ENCODE peak calls at places on chromosomes 12 and 14, in five cellular contexts. R, D, V, A and Q are unnamed samples.

GRCh38 chr12:20463920-20464524 is 95.7 kb downstream of the PDE3A start:
- DNase-seq in R (no peak), D (no peak), V (peak), A (peak), Q (no peak)

GRCh38 chr12:6818246-6819006 is 3.2 kb upstream of the GPR162 start:
- DNase-seq in R (no peak), D (no peak), V (no peak), A (peak), Q (no peak)

GRCh38 chr14:72565200-72565599 is 328.7 kb downstream of the DPF3 start:
- DNase-seq in R (no peak), D (no peak), V (no peak), A (no peak), Q (no peak)

GRCh38 chr12:91224411-91224810 is 41.8 kb upstream of the DCN start:
- DNase-seq in R (no peak), D (no peak), V (no peak), A (no peak), Q (no peak)

GRCh38 chr12:74476234-74476633 is 61.4 kb upstream of the ATXN7L3B start:
- DNase-seq in R (no peak), D (no peak), V (no peak), A (no peak), Q (no peak)

GRCh38 chr12:105985383-105985782 is 153.4 kb downstream of the NUAK1 start:
- DNase-seq in R (no peak), D (no peak), V (no peak), A (no peak), Q (no peak)

GRCh38 chr14:103144085-103144484 is 20.8 kb downstream of the TNFAIP2 start:
- DNase-seq in R (no peak), D (no peak), V (no peak), A (no peak), Q (no peak)

GRCh38 chr14:68444449-68445168 is 348.3 kb downstream of the ZFP36L1 start:
- DNase-seq in R (no peak), D (no peak), V (peak), A (no peak), Q (no peak)

GRCh38 chr12:21774358-21775129 is at the start of gene KCNJ8:
- DNase-seq in R (no peak), D (no peak), V (no peak), A (peak), Q (peak)

GRCh38 chr12:50419112-50419909 is 18.6 kb downstream of the LARP4 start:
- DNase-seq in R (no peak), D (no peak), V (no peak), A (no peak), Q (no peak)

GRCh38 chr14:23373041-23373440 is 432 bp downstream of the IL25 start:
- DNase-seq in R (no peak), D (no peak), V (no peak), A (no peak), Q (no peak)

GRCh38 chr12:41205070-41205715 is 17.1 kb downstream of the PDZRN4 start:
- DNase-seq in R (no peak), D (no peak), V (peak), A (peak), Q (no peak)

GRCh38 chr12:40618621-40619020 is 73.6 kb upstream of the CNTN1 start:
- DNase-seq in R (no peak), D (no peak), V (no peak), A (no peak), Q (no peak)

GRCh38 chr14:85214471-85214870 is 315.5 kb upstream of the FLRT2 start:
- DNase-seq in R (no peak), D (no peak), V (no peak), A (no peak), Q (no peak)

GRCh38 chr12:95073698-95074520 is 491 bp upstream of the NR2C1 start:
- DNase-seq in R (no peak), D (no peak), V (no peak), A (no peak), Q (no peak)

GRCh38 chr12:10067259-10067658 is 31.5 kb downstream of the CLEC1A start:
- DNase-seq in R (no peak), D (no peak), V (peak), A (no peak), Q (no peak)

GRCh38 chr12:1356285-1356684 is 238.1 kb downstream of the FBXL14 start:
- DNase-seq in R (no peak), D (no peak), V (peak), A (no peak), Q (no peak)

GRCh38 chr14:23113346-23114119 is 5.5 kb downstream of the CEBPE start:
- DNase-seq in R (no peak), D (no peak), V (no peak), A (peak), Q (no peak)

GRCh38 chr12:9866786-9867379 is 2.3 kb downstream of the CLEC2B start:
- DNase-seq in R (no peak), D (no peak), V (no peak), A (no peak), Q (peak)

GRCh38 chr14:101824339-101824727 is 62.8 kb downstream of the PPP2R5C start:
- DNase-seq in R (no peak), D (no peak), V (peak), A (no peak), Q (no peak)

GRCh38 chr14:101821528-101821927 is 60.0 kb downstream of the PPP2R5C start:
- DNase-seq in R (peak), D (no peak), V (no peak), A (no peak), Q (peak)

GRCh38 chr14:101823081-101823480 is 61.6 kb downstream of the PPP2R5C start:
- DNase-seq in R (peak), D (no peak), V (no peak), A (no peak), Q (peak)

GRCh38 chr14:101825797-101826196 is 64.3 kb downstream of the PPP2R5C start:
- DNase-seq in R (no peak), D (no peak), V (no peak), A (no peak), Q (no peak)

GRCh38 chr14:101823511-101824120 is 62.1 kb downstream of the PPP2R5C start:
- DNase-seq in R (peak), D (no peak), V (peak), A (no peak), Q (peak)
- H3K27ac ChIP-seq in R (peak), D (peak), V (no peak), A (no peak), Q (peak)

DNA sequence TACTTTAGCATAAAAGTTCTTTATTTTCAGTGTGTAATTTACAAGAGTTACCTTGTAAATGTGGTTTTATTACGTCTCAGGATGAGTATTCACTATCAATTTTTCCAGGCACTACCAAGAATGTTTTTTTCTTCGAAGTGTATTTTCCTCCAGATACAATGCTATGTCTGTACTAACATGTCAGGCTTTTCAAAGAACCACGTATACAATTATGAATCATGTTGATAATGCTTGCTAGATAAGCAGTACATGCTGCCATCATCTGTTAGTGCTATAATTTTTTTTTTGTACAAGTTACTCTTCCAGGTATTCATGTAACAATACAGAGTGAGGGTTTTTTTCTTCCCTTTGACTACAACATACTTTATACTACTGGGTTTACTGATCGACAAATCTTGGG is 5.6 kb upstream of the KANSL2 start:
- DNase-seq in R (no peak), D (no peak), V (no peak), A (no peak), Q (no peak)
- H3K4me3 ChIP-seq in R (no peak), D (no peak), V (no peak), A (no peak), Q (no peak)

GRCh38 chr12:32499048-32499447 is 99.7 kb downstream of the FGD4 start:
- DNase-seq in R (no peak), D (no peak), V (no peak), A (no peak), Q (no peak)
- H3K27ac ChIP-seq in R (no peak), D (no peak), V (no peak), A (no peak), Q (no peak)

GRCh38 chr12:132617822-132618682 is 524 bp upstream of the P2RX2 start:
- DNase-seq in R (no peak), D (no peak), V (no peak), A (peak), Q (no peak)
- H3K4me3 ChIP-seq in R (no peak), D (peak), V (no peak), A (peak), Q (no peak)

GRCh38 chr12:54262403-54262925 is 17.5 kb downstream of the CBX5 start:
- DNase-seq in R (no peak), D (no peak), V (peak), A (no peak), Q (no peak)

GRCh38 chr12:54261817-54262402 is 18.0 kb downstream of the CBX5 start:
- DNase-seq in R (no peak), D (no peak), V (no peak), A (no peak), Q (no peak)

GRCh38 chr12:54259194-54260011 is 20.5 kb downstream of the CBX5 start:
- DNase-seq in R (peak), D (no peak), V (peak), A (peak), Q (peak)

GRCh38 chr12:54257332-54257731 is 22.6 kb downstream of the CBX5 start:
- DNase-seq in R (no peak), D (no peak), V (no peak), A (no peak), Q (no peak)

DNA sequence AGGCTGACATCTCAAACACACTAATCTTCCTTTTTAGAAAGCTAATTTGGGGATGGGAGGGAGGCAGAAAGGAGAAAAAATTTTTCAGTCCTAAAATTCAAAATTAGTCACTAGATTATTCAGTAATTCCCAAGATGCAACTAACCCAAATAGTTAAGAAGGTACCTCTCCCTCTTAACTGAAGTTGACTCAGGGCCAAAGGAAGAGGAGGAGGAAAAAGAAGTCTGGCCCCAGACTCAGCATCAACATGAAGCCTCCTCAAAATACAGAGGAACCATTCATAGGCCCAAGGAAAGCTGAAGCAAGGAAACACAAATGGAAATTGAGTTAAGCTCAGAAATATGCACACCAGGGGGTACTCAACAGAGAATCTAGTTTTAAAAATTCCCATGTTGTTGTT is 21.6 kb downstream of the CBX5 start:
- DNase-seq in R (no peak), D (no peak), V (no peak), A (peak), Q (no peak)
- H3K27ac ChIP-seq in R (no peak), D (peak), V (peak), A (peak), Q (no peak)

GRCh38 chr12:113912761-113913295 is 53.3 kb downstream of the RBM19 start:
- DNase-seq in R (no peak), D (no peak), V (peak), A (peak), Q (peak)

GRCh38 chr12:113909776-113910420 is 56.2 kb downstream of the RBM19 start:
- DNase-seq in R (no peak), D (no peak), V (no peak), A (no peak), Q (no peak)

GRCh38 chr12:113910751-113911272 is 55.3 kb downstream of the RBM19 start:
- DNase-seq in R (no peak), D (no peak), V (no peak), A (no peak), Q (no peak)

GRCh38 chr12:113914176-113914575 is 51.9 kb downstream of the RBM19 start:
- DNase-seq in R (no peak), D (no peak), V (no peak), A (no peak), Q (no peak)

DNA sequence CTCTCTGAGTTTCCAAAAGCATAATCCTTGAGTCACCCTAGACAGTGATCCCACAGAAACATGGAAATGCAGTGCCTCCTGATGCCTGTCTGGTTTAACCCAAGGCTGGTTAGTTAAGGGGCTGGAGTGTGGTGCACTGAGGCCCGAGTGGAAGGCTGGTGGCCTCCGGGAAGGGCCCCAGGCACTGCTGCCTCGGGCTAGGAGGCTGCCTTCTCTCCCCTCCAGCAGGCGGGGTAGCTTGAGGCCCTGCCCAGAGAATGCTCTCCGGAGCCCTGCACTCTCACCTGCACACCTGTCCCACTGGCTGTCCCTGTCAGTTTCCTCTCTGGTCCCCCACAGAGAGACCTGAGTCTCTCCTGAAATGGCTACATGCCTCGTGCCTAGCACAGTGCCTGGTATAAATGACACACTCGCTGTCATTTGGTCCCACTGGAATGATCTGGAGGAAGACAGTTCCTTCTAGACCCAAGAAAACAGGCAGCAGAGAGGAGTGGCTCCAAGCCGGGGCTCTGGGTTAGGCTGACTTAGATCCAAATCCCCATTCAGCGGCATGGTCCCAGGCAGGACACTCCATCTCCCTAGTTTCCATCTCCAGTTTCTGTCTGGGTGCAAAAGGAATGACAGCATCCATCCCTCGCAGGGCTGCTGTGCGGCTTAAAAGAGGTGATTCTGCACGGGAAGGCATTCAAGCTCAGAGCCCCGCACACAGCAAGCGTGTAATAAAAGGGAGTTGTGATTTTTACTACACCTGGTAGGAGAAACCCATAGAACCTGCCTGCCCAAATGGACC is 54.0 kb downstream of the RBM19 start:
- DNase-seq in R (no peak), D (no peak), V (no peak), A (no peak), Q (no peak)
- H3K4me3 ChIP-seq in R (no peak), D (no peak), V (no peak), A (no peak), Q (no peak)

GRCh38 chr12:121755591-121755990 is 37.9 kb downstream of the RHOF start:
- DNase-seq in R (no peak), D (no peak), V (no peak), A (no peak), Q (no peak)

GRCh38 chr12:121751034-121751433 is 38.5 kb downstream of the TMEM120B start:
- DNase-seq in R (no peak), D (no peak), V (no peak), A (no peak), Q (no peak)

GRCh38 chr12:121754836-121755235 is 38.7 kb downstream of the RHOF start:
- DNase-seq in R (no peak), D (no peak), V (no peak), A (no peak), Q (no peak)

GRCh38 chr12:121751716-121752351 is 39.3 kb downstream of the TMEM120B start:
- DNase-seq in R (no peak), D (no peak), V (no peak), A (no peak), Q (no peak)

DNA sequence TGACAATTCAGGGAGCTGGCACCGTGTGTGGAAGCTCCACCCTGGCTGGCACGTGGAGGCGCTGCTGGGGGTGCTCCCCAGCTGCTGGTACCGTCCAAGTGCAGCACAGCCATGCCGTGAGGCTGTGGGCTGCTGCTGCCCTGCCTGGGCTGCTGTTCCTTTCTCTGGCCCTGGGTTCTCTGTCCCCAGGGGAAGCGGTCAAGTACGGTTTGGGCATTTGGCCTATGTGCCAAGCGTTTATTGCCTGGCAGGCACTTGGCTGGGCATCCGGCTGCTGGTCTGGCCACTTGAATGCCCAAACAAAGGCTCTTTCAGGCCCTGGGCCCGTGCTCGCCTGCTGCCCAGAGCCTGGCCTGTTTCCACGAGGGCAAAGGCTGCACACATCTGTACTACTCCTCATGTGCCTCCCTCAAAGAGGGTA is 39.6 kb downstream of the RHOF start:
- DNase-seq in R (no peak), D (no peak), V (no peak), A (no peak), Q (no peak)
- H3K27ac ChIP-seq in R (no peak), D (no peak), V (no peak), A (no peak), Q (no peak)

GRCh38 chr12:4388662-4389061 is 9.2 kb upstream of the FGF23 start:
- DNase-seq in R (no peak), D (no peak), V (no peak), A (no peak), Q (no peak)

GRCh38 chr12:4388032-4388431 is 8.5 kb upstream of the FGF23 start:
- DNase-seq in R (no peak), D (no peak), V (no peak), A (no peak), Q (no peak)

GRCh38 chr12:4383304-4383865 is 3.9 kb upstream of the FGF23 start:
- DNase-seq in R (no peak), D (no peak), V (no peak), A (peak), Q (no peak)

GRCh38 chr12:4386756-4387155 is 7.2 kb upstream of the FGF23 start:
- DNase-seq in R (no peak), D (no peak), V (no peak), A (no peak), Q (no peak)

DNA sequence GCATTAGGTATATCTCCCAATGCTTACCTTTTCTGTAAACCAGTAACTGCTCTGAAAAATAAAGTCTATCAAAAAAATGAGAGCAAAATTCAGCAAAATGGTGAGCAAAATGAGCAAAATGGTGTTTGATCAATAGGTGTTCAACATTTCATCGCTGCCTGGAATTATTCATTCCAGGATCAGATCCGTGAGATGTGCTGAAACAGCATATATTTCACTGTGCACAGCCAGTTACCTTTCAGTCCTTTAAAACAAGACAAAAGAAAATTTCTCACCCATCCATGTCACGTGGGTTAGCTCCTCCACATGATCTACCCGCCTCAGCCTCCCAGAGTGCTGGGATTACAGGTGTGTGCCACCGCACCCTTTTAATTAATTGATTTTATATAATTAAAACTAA is 8.1 kb upstream of the FGF23 start:
- DNase-seq in R (no peak), D (no peak), V (no peak), A (no peak), Q (no peak)
- H3K4me3 ChIP-seq in R (no peak), D (no peak), V (no peak), A (no peak), Q (no peak)